ENCODE peak calls at places on chromosomes 4 and X, in ten cellular contexts. One of them, this sample, is unnamed.

GRCh38 chr4:104986306-104986705 is 160.4 kb upstream of the TET2 start:
- DNase-seq in stimulated activated CD8-positive, alpha-beta memory T cell treated with anti-CD3 and anti-CD28 coated beads, Interleukin-2, amount 100 ng/mL, for 48 hours: no peak
- DNase-seq in amygdala: no peak
- DNase-seq in neural crest cell: no peak
- DNase-seq in HTR-8/SVneo: no peak
- DNase-seq in SHP77 treated with DMSO at 0.1 percent for 48 hours: no peak
- DNase-seq in head of caudate nucleus: no peak
- DNase-seq in cardiac fibroblast: no peak
- DNase-seq in OCI-LY7: no peak
- DNase-seq in glomerular endothelial cell: no peak
- DNase-seq in this sample: no peak

GRCh38 chrX:150482537-150483217 is 85.7 kb upstream of the MTM1 start:
- DNase-seq in amygdala: no peak
- DNase-seq in glomerular endothelial cell: no peak
- DNase-seq in neural crest cell: no peak
- DNase-seq in cardiac fibroblast: peak
- DNase-seq in HTR-8/SVneo: peak
- DNase-seq in SHP77 treated with DMSO at 0.1 percent for 48 hours: no peak
- DNase-seq in OCI-LY7: no peak
- DNase-seq in stimulated activated CD8-positive, alpha-beta memory T cell treated with anti-CD3 and anti-CD28 coated beads, Interleukin-2, amount 100 ng/mL, for 48 hours: peak
- DNase-seq in head of caudate nucleus: peak
- DNase-seq in this sample: no peak

GRCh38 chrX:50704987-50705386 is 109.0 kb downstream of the SHROOM4 start:
- DNase-seq in OCI-LY7: no peak
- DNase-seq in stimulated activated CD8-positive, alpha-beta memory T cell treated with anti-CD3 and anti-CD28 coated beads, Interleukin-2, amount 100 ng/mL, for 48 hours: no peak
- DNase-seq in amygdala: no peak
- DNase-seq in neural crest cell: no peak
- DNase-seq in SHP77 treated with DMSO at 0.1 percent for 48 hours: no peak
- DNase-seq in cardiac fibroblast: peak
- DNase-seq in glomerular endothelial cell: no peak
- DNase-seq in HTR-8/SVneo: no peak
- DNase-seq in head of caudate nucleus: no peak
- DNase-seq in this sample: no peak

GRCh38 chr4:143375326-143376073 is 38.8 kb downstream of the GAB1 start:
- DNase-seq in SHP77 treated with DMSO at 0.1 percent for 48 hours: peak
- DNase-seq in head of caudate nucleus: peak
- DNase-seq in neural crest cell: no peak
- DNase-seq in amygdala: peak
- DNase-seq in OCI-LY7: peak
- DNase-seq in HTR-8/SVneo: no peak
- DNase-seq in glomerular endothelial cell: no peak
- DNase-seq in cardiac fibroblast: peak
- DNase-seq in stimulated activated CD8-positive, alpha-beta memory T cell treated with anti-CD3 and anti-CD28 coated beads, Interleukin-2, amount 100 ng/mL, for 48 hours: no peak
- DNase-seq in this sample: peak

GRCh38 chr4:23033796-23034195 is 341.1 kb downstream of the GBA3 start:
- DNase-seq in head of caudate nucleus: no peak
- DNase-seq in SHP77 treated with DMSO at 0.1 percent for 48 hours: no peak
- DNase-seq in OCI-LY7: no peak
- DNase-seq in glomerular endothelial cell: no peak
- DNase-seq in stimulated activated CD8-positive, alpha-beta memory T cell treated with anti-CD3 and anti-CD28 coated beads, Interleukin-2, amount 100 ng/mL, for 48 hours: no peak
- DNase-seq in HTR-8/SVneo: no peak
- DNase-seq in amygdala: no peak
- DNase-seq in neural crest cell: no peak
- DNase-seq in cardiac fibroblast: no peak
- DNase-seq in this sample: no peak

GRCh38 chr4:56314207-56314915 is 72.9 kb downstream of the AASDH start:
- DNase-seq in neural crest cell: no peak
- DNase-seq in OCI-LY7: no peak
- DNase-seq in amygdala: no peak
- DNase-seq in SHP77 treated with DMSO at 0.1 percent for 48 hours: no peak
- DNase-seq in stimulated activated CD8-positive, alpha-beta memory T cell treated with anti-CD3 and anti-CD28 coated beads, Interleukin-2, amount 100 ng/mL, for 48 hours: no peak
- DNase-seq in cardiac fibroblast: no peak
- DNase-seq in HTR-8/SVneo: no peak
- DNase-seq in head of caudate nucleus: no peak
- DNase-seq in glomerular endothelial cell: no peak
- DNase-seq in this sample: no peak

GRCh38 chrX:73850124-73851013 is 287.4 kb downstream of the CHIC1 start:
- DNase-seq in glomerular endothelial cell: no peak
- DNase-seq in HTR-8/SVneo: peak
- DNase-seq in SHP77 treated with DMSO at 0.1 percent for 48 hours: no peak
- DNase-seq in amygdala: no peak
- DNase-seq in stimulated activated CD8-positive, alpha-beta memory T cell treated with anti-CD3 and anti-CD28 coated beads, Interleukin-2, amount 100 ng/mL, for 48 hours: no peak
- DNase-seq in neural crest cell: no peak
- DNase-seq in OCI-LY7: no peak
- DNase-seq in head of caudate nucleus: no peak
- DNase-seq in cardiac fibroblast: peak
- DNase-seq in this sample: peak

GRCh38 chr4:21949073-21949457 is 493 bp upstream of the KCNIP4 start:
- DNase-seq in amygdala: no peak
- DNase-seq in OCI-LY7: no peak
- DNase-seq in cardiac fibroblast: peak
- DNase-seq in glomerular endothelial cell: no peak
- DNase-seq in SHP77 treated with DMSO at 0.1 percent for 48 hours: no peak
- DNase-seq in neural crest cell: no peak
- DNase-seq in HTR-8/SVneo: peak
- DNase-seq in head of caudate nucleus: peak
- DNase-seq in stimulated activated CD8-positive, alpha-beta memory T cell treated with anti-CD3 and anti-CD28 coated beads, Interleukin-2, amount 100 ng/mL, for 48 hours: no peak
- DNase-seq in this sample: peak

GRCh38 chrX:96182366-96182765 is 502.3 kb upstream of the DIAPH2 start:
- DNase-seq in neural crest cell: peak
- DNase-seq in glomerular endothelial cell: no peak
- DNase-seq in cardiac fibroblast: peak
- DNase-seq in head of caudate nucleus: no peak
- DNase-seq in SHP77 treated with DMSO at 0.1 percent for 48 hours: no peak
- DNase-seq in HTR-8/SVneo: no peak
- DNase-seq in amygdala: no peak
- DNase-seq in stimulated activated CD8-positive, alpha-beta memory T cell treated with anti-CD3 and anti-CD28 coated beads, Interleukin-2, amount 100 ng/mL, for 48 hours: no peak
- DNase-seq in OCI-LY7: no peak
- DNase-seq in this sample: no peak

GRCh38 chr4:76781698-76782595 is 116.0 kb downstream of the SOWAHB start:
- DNase-seq in amygdala: no peak
- DNase-seq in head of caudate nucleus: no peak
- DNase-seq in SHP77 treated with DMSO at 0.1 percent for 48 hours: no peak
- DNase-seq in stimulated activated CD8-positive, alpha-beta memory T cell treated with anti-CD3 and anti-CD28 coated beads, Interleukin-2, amount 100 ng/mL, for 48 hours: no peak
- DNase-seq in neural crest cell: no peak
- DNase-seq in glomerular endothelial cell: no peak
- DNase-seq in OCI-LY7: no peak
- DNase-seq in cardiac fibroblast: peak
- DNase-seq in HTR-8/SVneo: peak
- DNase-seq in this sample: no peak

GRCh38 chrX:41118156-41118555 is 32.9 kb downstream of the USP9X start:
- DNase-seq in head of caudate nucleus: no peak
- DNase-seq in stimulated activated CD8-positive, alpha-beta memory T cell treated with anti-CD3 and anti-CD28 coated beads, Interleukin-2, amount 100 ng/mL, for 48 hours: peak
- DNase-seq in cardiac fibroblast: no peak
- DNase-seq in SHP77 treated with DMSO at 0.1 percent for 48 hours: no peak
- DNase-seq in glomerular endothelial cell: no peak
- DNase-seq in HTR-8/SVneo: no peak
- DNase-seq in amygdala: no peak
- DNase-seq in neural crest cell: no peak
- DNase-seq in OCI-LY7: no peak
- DNase-seq in this sample: no peak

GRCh38 chr4:26478330-26478729 is 12.0 kb downstream of the CCKAR start:
- DNase-seq in HTR-8/SVneo: no peak
- DNase-seq in head of caudate nucleus: no peak
- DNase-seq in amygdala: no peak
- DNase-seq in stimulated activated CD8-positive, alpha-beta memory T cell treated with anti-CD3 and anti-CD28 coated beads, Interleukin-2, amount 100 ng/mL, for 48 hours: no peak
- DNase-seq in neural crest cell: no peak
- DNase-seq in SHP77 treated with DMSO at 0.1 percent for 48 hours: no peak
- DNase-seq in cardiac fibroblast: no peak
- DNase-seq in glomerular endothelial cell: no peak
- DNase-seq in OCI-LY7: no peak
- DNase-seq in this sample: no peak

GRCh38 chr4:75666299-75666698 is 6.9 kb downstream of the G3BP2 start:
- DNase-seq in neural crest cell: no peak
- DNase-seq in OCI-LY7: no peak
- DNase-seq in head of caudate nucleus: no peak
- DNase-seq in stimulated activated CD8-positive, alpha-beta memory T cell treated with anti-CD3 and anti-CD28 coated beads, Interleukin-2, amount 100 ng/mL, for 48 hours: no peak
- DNase-seq in HTR-8/SVneo: no peak
- DNase-seq in SHP77 treated with DMSO at 0.1 percent for 48 hours: no peak
- DNase-seq in glomerular endothelial cell: no peak
- DNase-seq in cardiac fibroblast: peak
- DNase-seq in amygdala: no peak
- DNase-seq in this sample: no peak

GRCh38 chrX:16870861-16871584 is 861 bp upstream of the RBBP7 start:
- DNase-seq in OCI-LY7: peak
- DNase-seq in glomerular endothelial cell: no peak
- DNase-seq in head of caudate nucleus: peak
- DNase-seq in stimulated activated CD8-positive, alpha-beta memory T cell treated with anti-CD3 and anti-CD28 coated beads, Interleukin-2, amount 100 ng/mL, for 48 hours: no peak
- DNase-seq in amygdala: peak
- DNase-seq in neural crest cell: peak
- DNase-seq in SHP77 treated with DMSO at 0.1 percent for 48 hours: peak
- DNase-seq in HTR-8/SVneo: no peak
- DNase-seq in cardiac fibroblast: no peak
- DNase-seq in this sample: peak

GRCh38 chrX:71623714-71624113 is 5.4 kb upstream of the CXCR3 start:
- DNase-seq in glomerular endothelial cell: no peak
- DNase-seq in HTR-8/SVneo: no peak
- DNase-seq in amygdala: no peak
- DNase-seq in OCI-LY7: no peak
- DNase-seq in cardiac fibroblast: no peak
- DNase-seq in SHP77 treated with DMSO at 0.1 percent for 48 hours: no peak
- DNase-seq in head of caudate nucleus: no peak
- DNase-seq in neural crest cell: no peak
- DNase-seq in stimulated activated CD8-positive, alpha-beta memory T cell treated with anti-CD3 and anti-CD28 coated beads, Interleukin-2, amount 100 ng/mL, for 48 hours: no peak
- DNase-seq in this sample: no peak

GRCh38 chr4:26238782-26239647 is 81.8 kb upstream of the RBPJ start:
- DNase-seq in HTR-8/SVneo: no peak
- DNase-seq in head of caudate nucleus: peak
- DNase-seq in glomerular endothelial cell: no peak
- DNase-seq in amygdala: no peak
- DNase-seq in neural crest cell: peak
- DNase-seq in stimulated activated CD8-positive, alpha-beta memory T cell treated with anti-CD3 and anti-CD28 coated beads, Interleukin-2, amount 100 ng/mL, for 48 hours: no peak
- DNase-seq in SHP77 treated with DMSO at 0.1 percent for 48 hours: peak
- DNase-seq in OCI-LY7: no peak
- DNase-seq in cardiac fibroblast: peak
- DNase-seq in this sample: no peak

GRCh38 chr4:77025643-77026321 is 50.0 kb downstream of the CCNI start:
- DNase-seq in amygdala: no peak
- DNase-seq in OCI-LY7: no peak
- DNase-seq in SHP77 treated with DMSO at 0.1 percent for 48 hours: no peak
- DNase-seq in cardiac fibroblast: peak
- DNase-seq in glomerular endothelial cell: no peak
- DNase-seq in HTR-8/SVneo: no peak
- DNase-seq in neural crest cell: no peak
- DNase-seq in head of caudate nucleus: no peak
- DNase-seq in stimulated activated CD8-positive, alpha-beta memory T cell treated with anti-CD3 and anti-CD28 coated beads, Interleukin-2, amount 100 ng/mL, for 48 hours: no peak
- DNase-seq in this sample: no peak

GRCh38 chrX:17377795-17378194 is 2.8 kb downstream of the NHS start:
- DNase-seq in neural crest cell: no peak
- DNase-seq in OCI-LY7: no peak
- DNase-seq in cardiac fibroblast: peak
- DNase-seq in head of caudate nucleus: no peak
- DNase-seq in HTR-8/SVneo: no peak
- DNase-seq in glomerular endothelial cell: no peak
- DNase-seq in stimulated activated CD8-positive, alpha-beta memory T cell treated with anti-CD3 and anti-CD28 coated beads, Interleukin-2, amount 100 ng/mL, for 48 hours: peak
- DNase-seq in amygdala: no peak
- DNase-seq in SHP77 treated with DMSO at 0.1 percent for 48 hours: no peak
- DNase-seq in this sample: no peak

GRCh38 chrX:155967653-155968052 is 29.8 kb upstream of the IL9R start:
- DNase-seq in cardiac fibroblast: no peak
- DNase-seq in glomerular endothelial cell: no peak
- DNase-seq in OCI-LY7: no peak
- DNase-seq in head of caudate nucleus: no peak
- DNase-seq in amygdala: no peak
- DNase-seq in neural crest cell: no peak
- DNase-seq in stimulated activated CD8-positive, alpha-beta memory T cell treated with anti-CD3 and anti-CD28 coated beads, Interleukin-2, amount 100 ng/mL, for 48 hours: no peak
- DNase-seq in HTR-8/SVneo: no peak
- DNase-seq in SHP77 treated with DMSO at 0.1 percent for 48 hours: no peak
- DNase-seq in this sample: no peak

GRCh38 chr4:80422727-80423404 is 87.3 kb downstream of the CFAP299 start:
- DNase-seq in cardiac fibroblast: no peak
- DNase-seq in neural crest cell: no peak
- DNase-seq in OCI-LY7: no peak
- DNase-seq in glomerular endothelial cell: no peak
- DNase-seq in HTR-8/SVneo: no peak
- DNase-seq in SHP77 treated with DMSO at 0.1 percent for 48 hours: no peak
- DNase-seq in stimulated activated CD8-positive, alpha-beta memory T cell treated with anti-CD3 and anti-CD28 coated beads, Interleukin-2, amount 100 ng/mL, for 48 hours: no peak
- DNase-seq in amygdala: no peak
- DNase-seq in head of caudate nucleus: no peak
- DNase-seq in this sample: no peak

GRCh38 chr4:25320374-25321172 is 8.0 kb downstream of the ZCCHC4 start:
- DNase-seq in stimulated activated CD8-positive, alpha-beta memory T cell treated with anti-CD3 and anti-CD28 coated beads, Interleukin-2, amount 100 ng/mL, for 48 hours: no peak
- DNase-seq in OCI-LY7: no peak
- DNase-seq in SHP77 treated with DMSO at 0.1 percent for 48 hours: no peak
- DNase-seq in neural crest cell: no peak
- DNase-seq in glomerular endothelial cell: no peak
- DNase-seq in amygdala: no peak
- DNase-seq in cardiac fibroblast: peak
- DNase-seq in HTR-8/SVneo: no peak
- DNase-seq in head of caudate nucleus: no peak
- DNase-seq in this sample: no peak

GRCh38 chr4:20565075-20565721 is 135.1 kb upstream of the PACRGL start:
- DNase-seq in SHP77 treated with DMSO at 0.1 percent for 48 hours: no peak
- DNase-seq in neural crest cell: no peak
- DNase-seq in HTR-8/SVneo: no peak
- DNase-seq in OCI-LY7: no peak
- DNase-seq in stimulated activated CD8-positive, alpha-beta memory T cell treated with anti-CD3 and anti-CD28 coated beads, Interleukin-2, amount 100 ng/mL, for 48 hours: no peak
- DNase-seq in head of caudate nucleus: no peak
- DNase-seq in cardiac fibroblast: peak
- DNase-seq in glomerular endothelial cell: no peak
- DNase-seq in amygdala: no peak
- DNase-seq in this sample: no peak

GRCh38 chr4:21413807-21414370 is 534.7 kb downstream of the KCNIP4 start:
- DNase-seq in stimulated activated CD8-positive, alpha-beta memory T cell treated with anti-CD3 and anti-CD28 coated beads, Interleukin-2, amount 100 ng/mL, for 48 hours: no peak
- DNase-seq in head of caudate nucleus: no peak
- DNase-seq in cardiac fibroblast: no peak
- DNase-seq in OCI-LY7: no peak
- DNase-seq in SHP77 treated with DMSO at 0.1 percent for 48 hours: no peak
- DNase-seq in amygdala: no peak
- DNase-seq in HTR-8/SVneo: no peak
- DNase-seq in glomerular endothelial cell: no peak
- DNase-seq in neural crest cell: no peak
- DNase-seq in this sample: no peak

This sample was measured in BE2C.